ENCODE peak calls at places on chromosome 17, in six cellular contexts. M is endothelial cell, X is C1 segment of cervical spinal cord, W is fibroblast of the aortic adventitia, L is brain microvascular endothelial cell, G is NCI-H345. I is an unnamed sample.

GRCh38 chr17:56121661-56122060 is 31.6 kb upstream of the ANKFN1 start:
- DNase-seq in M (no peak), W (no peak), L (no peak), X (no peak), G (no peak), I (no peak)

GRCh38 chr17:63232565-63233310 is 213.4 kb downstream of the CYB561 start:
- DNase-seq in W (no peak), G (no peak), M (no peak), X (no peak), L (no peak), I (no peak)

GRCh38 chr17:81036128-81036891 is 1.4 kb downstream of the BAIAP2 start:
- DNase-seq in L (no peak), G (no peak), W (peak), X (no peak), M (no peak), I (no peak)

GRCh38 chr17:83196973-83197880 is 117.8 kb downstream of the METRNL start:
- DNase-seq in M (no peak), G (no peak), W (peak), L (no peak), X (no peak), I (no peak)

GRCh38 chr17:80663783-80664206 is 119.2 kb downstream of the RPTOR start:
- DNase-seq in X (no peak), M (no peak), L (no peak), G (no peak), W (peak), I (no peak)

GRCh38 chr17:2264023-2264860 is 39.3 kb downstream of the SMG6 start:
- DNase-seq in M (no peak), W (peak), L (no peak), X (no peak), G (no peak), I (peak)

GRCh38 chr17:39187152-39187830 is 10.2 kb downstream of the CACNB1 start:
- DNase-seq in G (no peak), M (no peak), L (no peak), W (no peak), X (no peak), I (no peak)

GRCh38 chr17:67469208-67469980 is 92.3 kb downstream of the PITPNC1 start:
- DNase-seq in G (no peak), L (peak), M (peak), X (no peak), W (peak), I (peak)

GRCh38 chr17:57603978-57604377 is 141.1 kb downstream of the CCDC182 start:
- DNase-seq in M (no peak), X (no peak), L (no peak), W (no peak), G (peak), I (no peak)

GRCh38 chr17:60545465-60546191 is 19.6 kb upstream of the APPBP2 start:
- DNase-seq in W (no peak), G (no peak), L (no peak), X (no peak), M (no peak), I (no peak)

GRCh38 chr17:63550816-63551639 is 751 bp downstream of the DCAF7 start:
- DNase-seq in G (no peak), W (peak), X (no peak), M (peak), L (peak), I (peak)

GRCh38 chr17:57563968-57564367 is 181.1 kb downstream of the CCDC182 start:
- DNase-seq in G (no peak), M (no peak), W (no peak), L (no peak), X (peak), I (no peak)

GRCh38 chr17:59762022-59762825 is 54.8 kb downstream of the VMP1 start:
- DNase-seq in G (no peak), W (peak), M (no peak), X (no peak), L (no peak), I (peak)

GRCh38 chr17:78204387-78205123 is 9.5 kb upstream of the BIRC5 start:
- DNase-seq in W (no peak), M (no peak), X (no peak), G (no peak), L (no peak), I (no peak)

GRCh38 chr17:80981062-80981902 is 10.4 kb upstream of the CHMP6 start:
- DNase-seq in W (no peak), M (peak), L (no peak), G (peak), X (no peak), I (no peak)

I was measured in myocyte.